ENCODE peak calls at places on chromosome 11, in four cellular contexts. I, J, G and N are unnamed samples.
A peak's percentile ranks its signal among the peaks of the same experiment; 100 is the strongest.

GRCh38 chr11:14454861-14455632 is 44.6 kb downstream of the COPB1 start:
- DNase-seq in J (no peak), I (no peak), G (no peak), N (no peak)

GRCh38 chr11:117068303-117068860 is 29.8 kb downstream of the SIK3 start:
- DNase-seq in J (no peak), G (no peak), I (no peak), N (no peak)

GRCh38 chr11:103525069-103525468 is 415.8 kb downstream of the DYNC2H1 start:
- DNase-seq in I (no peak), J (peak; percentile 70), G (no peak), N (no peak)

GRCh38 chr11:77019976-77020591 is 14.1 kb upstream of the B3GNT6 start:
- DNase-seq in J (peak; percentile 36), I (no peak), G (no peak), N (no peak)

GRCh38 chr11:17386331-17387084 is 2.0 kb downstream of the KCNJ11 start:
- DNase-seq in G (no peak), I (no peak), J (no peak), N (no peak)

GRCh38 chr11:113991170-113991569 is 16.3 kb downstream of the HTR3A start:
- DNase-seq in I (no peak), J (no peak), G (no peak), N (no peak)

GRCh38 chr11:2583605-2583958 is 116.2 kb downstream of the KCNQ1OT1 start:
- DNase-seq in J (no peak), G (no peak), I (peak; percentile 2), N (no peak)

GRCh38 chr11:125429174-125429707 is 66.8 kb downstream of the FEZ1 start:
- DNase-seq in J (no peak), I (no peak), G (no peak), N (no peak)

GRCh38 chr11:122791836-122792235 is 46.5 kb upstream of the CRTAM start:
- DNase-seq in I (no peak), G (no peak), J (no peak), N (no peak)

GRCh38 chr11:100576044-100577021 is 110.8 kb upstream of the ARHGAP42 start:
- DNase-seq in J (no peak), I (no peak), G (no peak), N (peak; percentile 34)

GRCh38 chr11:9529333-9529648 is 44.2 kb upstream of the WEE1 start:
- DNase-seq in J (no peak), G (no peak), I (no peak), N (no peak)

GRCh38 chr11:66607126-66607834 is 9.2 kb upstream of the RBM14 start:
- DNase-seq in J (no peak), G (peak; percentile 96), I (no peak), N (peak; percentile 44)

GRCh38 chr11:26297179-26297970 is 34.6 kb upstream of the ANO3 start:
- DNase-seq in J (peak; percentile 50), I (no peak), G (no peak), N (peak; percentile 66)

GRCh38 chr11:134915212-134915611 is 503.2 kb upstream of the B3GAT1 start:
- DNase-seq in I (no peak), G (peak; percentile 89), J (no peak), N (no peak)

GRCh38 chr11:87097582-87097981 is 59.8 kb downstream of the TMEM135 start:
- DNase-seq in G (no peak), I (no peak), J (no peak), N (no peak)

GRCh38 chr11:44557464-44557863 is 8.0 kb upstream of the CD82 start:
- DNase-seq in J (no peak), I (no peak), G (no peak), N (no peak)

GRCh38 chr11:8317164-8317563 is 53.5 kb upstream of the LMO1 start:
- DNase-seq in J (no peak), G (peak; percentile 55), I (no peak), N (no peak)

GRCh38 chr11:119918356-119918755 is 189.4 kb upstream of the NECTIN1 start:
- DNase-seq in I (no peak), J (no peak), G (no peak), N (no peak)

GRCh38 chr11:22165799-22166548 is 26.9 kb upstream of the ANO5 start:
- DNase-seq in G (no peak), I (no peak), J (no peak), N (no peak)